ENCODE peak calls at places on chromosome 11, in nine cellular contexts. Y is upper lobe of right lung, K is neural progenitor cell, E is ovary, J is tibial nerve, V is colonic mucosa, S is cardiac muscle cell, Q is brain microvascular endothelial cell, G is BE2C. I is an unnamed sample. For H3K27me3, the result is how much of the 10 kb centered on the place peaks cover.

GRCh38 chr11:104198576-104198975 is 34.6 kb upstream of the PDGFD start:
- DNase-seq in K (no peak), Y (no peak), V (no peak), J (no peak), G (no peak), Q (no peak), E (no peak), S (no peak), I (no peak)

GRCh38 chr11:117217141-117217609 is 14.7 kb downstream of the PCSK7 start:
- DNase-seq in J (no peak), E (peak), K (no peak), Q (peak), G (no peak), V (no peak), S (no peak), Y (peak), I (no peak)

GRCh38 chr11:131978351-131978750 is 607.9 kb downstream of the NTM start:
- DNase-seq in G (no peak), K (no peak), E (no peak), J (no peak), S (no peak), Y (no peak), V (no peak), Q (no peak), I (no peak)

GRCh38 chr11:132114185-132114584 is 743.8 kb downstream of the NTM start:
- DNase-seq in E (no peak), Y (no peak), J (peak), Q (no peak), V (no peak), G (no peak), S (peak), K (peak), I (no peak)

GRCh38 chr11:115701284-115701875 is 197.2 kb upstream of the CADM1 start:
- DNase-seq in E (no peak), G (no peak), K (no peak), V (no peak), J (no peak), Q (no peak), Y (no peak), S (no peak), I (no peak)

GRCh38 chr11:61146413-61146812 is 14.8 kb downstream of the VPS37C start:
- DNase-seq in G (no peak), Y (peak), V (no peak), E (no peak), K (no peak), Q (no peak), S (no peak), J (no peak), I (no peak)

GRCh38 chr11:78380615-78381029 is 37.0 kb downstream of the GAB2 start:
- DNase-seq in J (no peak), E (no peak), Q (peak), Y (no peak), K (peak), S (no peak), V (no peak), G (no peak), I (no peak)

GRCh38 chr11:87967459-87967858 is 207.8 kb downstream of the RAB38 start:
- DNase-seq in Q (no peak), G (no peak), J (no peak), K (peak), V (no peak), S (no peak), Y (no peak), E (no peak), I (no peak)

GRCh38 chr11:132177106-132177505 is 806.7 kb downstream of the NTM start:
- DNase-seq in Y (no peak), E (no peak), S (peak), J (no peak), Q (peak), V (no peak), K (peak), G (no peak), I (peak)

GRCh38 chr11:34356918-34357645 is 728 bp downstream of the ABTB2 start:
- DNase-seq in G (peak), K (peak), E (peak), Q (peak), Y (peak), V (peak), J (peak), S (peak), I (peak)

GRCh38 chr11:111633248-111633647 is 31.0 kb downstream of the SIK2 start:
- DNase-seq in Q (no peak), E (no peak), J (no peak), K (no peak), Y (no peak), G (no peak), S (no peak), V (no peak), I (no peak)

GRCh38 chr11:3882671-3883070 is 27.2 kb downstream of the STIM1 start:
- DNase-seq in Y (no peak), S (no peak), J (no peak), G (no peak), E (no peak), K (no peak), Q (no peak), V (no peak), I (no peak)

GRCh38 chr11:59716051-59716450 is 2.4 kb upstream of the OR10V1 start:
- DNase-seq in Y (no peak), V (no peak), J (no peak), K (no peak), S (no peak), Q (no peak), E (no peak), G (no peak), I (no peak)

GRCh38 chr11:134382830-134383229 is 29.2 kb downstream of the B3GAT1 start:
- DNase-seq in S (no peak), J (no peak), Q (no peak), E (no peak), Y (no peak), V (no peak), K (no peak), G (no peak), I (no peak)

GRCh38 chr11:122862091-122862490 is 20.5 kb upstream of the JHY start:
- DNase-seq in Y (no peak), V (no peak), K (no peak), S (no peak), E (no peak), J (no peak), Q (no peak), G (no peak), I (no peak)

GRCh38 chr11:79592441-79593223 is 151.8 kb upstream of the TENM4 start:
- DNase-seq in S (no peak), E (no peak), J (no peak), Y (no peak), G (no peak), K (no peak), Q (no peak), V (no peak), I (no peak)

GRCh38 chr11:33040127-33040861 is 922 bp downstream of the TCP11L1 start:
- DNase-seq in Q (no peak), Y (no peak), V (no peak), G (no peak), E (peak), K (no peak), J (no peak), S (no peak), I (peak)

GRCh38 chr11:19559746-19560145 is 152.9 kb upstream of the NAV2 start:
- DNase-seq in G (peak), V (no peak), J (no peak), E (no peak), K (no peak), Y (no peak), S (no peak), Q (no peak), I (no peak)

GRCh38 chr11:122168218-122168617 is 52.2 kb upstream of the BLID start:
- DNase-seq in G (no peak), K (no peak), Q (no peak), J (no peak), V (no peak), S (no peak), E (no peak), Y (no peak), I (peak)

GRCh38 chr11:19244084-19244483 is 3.3 kb upstream of the E2F8 start:
- DNase-seq in K (no peak), V (peak), Q (no peak), J (no peak), S (no peak), G (no peak), Y (no peak), E (no peak), I (peak)

GRCh38 chr11:72454791-72455190 is 20.5 kb upstream of the CLPB start:
- DNase-seq in G (no peak), V (no peak), E (no peak), K (peak), Y (no peak), S (no peak), Q (no peak), J (no peak), I (no peak)

GRCh38 chr11:116510886-116511650 is 261.7 kb downstream of the BUD13 start:
- DNase-seq in S (no peak), J (no peak), V (no peak), K (peak), G (no peak), Q (no peak), E (no peak), Y (no peak), I (no peak)

GRCh38 chr11:108693852-108694251 is 29.0 kb downstream of the DDX10 start:
- DNase-seq in J (no peak), Y (no peak), E (no peak), G (no peak), S (no peak), Q (peak), V (no peak), K (no peak), I (peak)

GRCh38 chr11:72308226-72309073 is 64.5 kb upstream of the PHOX2A start:
- DNase-seq in Q (peak), J (no peak), V (no peak), K (no peak), G (peak), Y (no peak), S (no peak), E (no peak), I (peak)

GRCh38 chr11:74739546-74740270 is 8.5 kb upstream of the CHRDL2 start:
- DNase-seq in G (peak), Y (no peak), J (no peak), V (peak), Q (peak), K (peak), E (peak), S (peak), I (peak)

GRCh38 chr11:92978226-92979111 is 9.0 kb downstream of the MTNR1B start:
- DNase-seq in Y (no peak), S (no peak), K (no peak), G (peak), J (no peak), Q (no peak), V (no peak), E (no peak), I (peak)

GRCh38 chr11:119567667-119568582 is 145.0 kb upstream of the THY1 start:
- DNase-seq in S (peak), G (peak), Q (peak), E (no peak), V (no peak), K (no peak), J (no peak), Y (no peak), I (peak)

GRCh38 chr11:19936461-19936860 is 223.8 kb downstream of the DBX1 start:
- DNase-seq in Y (no peak), Q (no peak), G (no peak), E (no peak), K (no peak), V (no peak), S (no peak), J (no peak), I (no peak)

GRCh38 chr11:26399336-26399735 is 67.4 kb downstream of the ANO3 start:
- DNase-seq in E (no peak), Y (no peak), K (no peak), J (no peak), G (no peak), Q (no peak), S (no peak), V (no peak), I (no peak)

GRCh38 chr11:16001899-16002426 is 354.4 kb downstream of the SOX6 start:
- DNase-seq in Y (peak), J (no peak), G (no peak), K (peak), S (no peak), E (no peak), Q (peak), V (peak), I (peak)

GRCh38 chr11:15842345-15842744 is 514.0 kb downstream of the SOX6 start:
- DNase-seq in V (no peak), Q (no peak), K (no peak), G (no peak), S (no peak), Y (no peak), E (no peak), J (no peak), I (no peak)

GRCh38 chr11:76221365-76221764 is 15.1 kb upstream of the WNT11 start:
- DNase-seq in E (no peak), Y (no peak), J (no peak), G (no peak), S (no peak), V (no peak), K (no peak), Q (no peak), I (no peak)
- H3K4me3 ChIP-seq in E (no peak), Y (no peak), J (no peak), G (no peak), S (no peak), V (no peak), K (no peak), Q (no peak), I (no peak)

GRCh38 chr11:118343981-118344521 is at the start of gene CD3G:
- DNase-seq in G (no peak), V (no peak), Y (no peak), E (no peak), Q (no peak), J (no peak), S (no peak), K (no peak), I (no peak)

GRCh38 chr11:118341749-118342489 is 586 bp downstream of the CD3D start:
- DNase-seq in S (no peak), G (no peak), Q (no peak), J (no peak), K (no peak), V (no peak), E (no peak), Y (no peak), I (no peak)

GRCh38 chr11:118340437-118340836 is 2.1 kb downstream of the CD3D start:
- DNase-seq in V (no peak), K (no peak), Y (no peak), Q (no peak), J (no peak), S (no peak), E (no peak), G (no peak), I (no peak)

GRCh38 chr11:118342503-118343161 is at the start of gene CD3D:
- DNase-seq in V (no peak), K (no peak), G (no peak), J (no peak), Y (no peak), S (no peak), Q (no peak), E (no peak), I (no peak)

GRCh38 chr11:118343248-118343647 is 743 bp upstream of the CD3D start:
- DNase-seq in K (no peak), G (no peak), J (no peak), Q (no peak), V (no peak), E (no peak), S (no peak), Y (no peak), I (no peak)
- H3K27me3 ChIP-seq in K (under half), G (under half), J (under half), Q (under half), V (under half), E (under half), S (under half), Y (under half), I (under half)

DNA sequence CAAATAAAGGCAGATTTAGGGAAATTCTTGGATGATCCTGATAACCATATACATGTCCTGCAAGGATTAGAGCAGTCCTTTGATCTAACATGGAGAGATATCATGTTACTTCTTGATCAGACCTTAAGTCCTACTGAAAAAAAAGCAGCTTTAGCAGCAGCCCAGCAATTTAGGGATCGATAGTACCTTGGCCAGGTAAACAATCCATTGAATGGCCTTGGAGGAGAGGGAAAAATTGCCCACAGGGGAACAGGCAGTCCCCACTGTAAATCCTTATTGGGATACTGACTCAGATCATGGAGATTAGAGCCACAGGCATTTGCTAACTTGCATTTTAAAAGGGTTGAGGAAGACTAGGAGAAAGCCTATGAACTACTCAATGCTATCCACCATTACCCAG is 47.8 kb downstream of the PRSS23 start:
- DNase-seq in V (no peak), E (no peak), K (no peak), Y (no peak), J (no peak), G (no peak), Q (no peak), S (no peak), I (no peak)
- H3K4me3 ChIP-seq in V (no peak), E (no peak), K (no peak), Y (no peak), J (no peak), G (no peak), Q (no peak), S (no peak), I (no peak)

DNA sequence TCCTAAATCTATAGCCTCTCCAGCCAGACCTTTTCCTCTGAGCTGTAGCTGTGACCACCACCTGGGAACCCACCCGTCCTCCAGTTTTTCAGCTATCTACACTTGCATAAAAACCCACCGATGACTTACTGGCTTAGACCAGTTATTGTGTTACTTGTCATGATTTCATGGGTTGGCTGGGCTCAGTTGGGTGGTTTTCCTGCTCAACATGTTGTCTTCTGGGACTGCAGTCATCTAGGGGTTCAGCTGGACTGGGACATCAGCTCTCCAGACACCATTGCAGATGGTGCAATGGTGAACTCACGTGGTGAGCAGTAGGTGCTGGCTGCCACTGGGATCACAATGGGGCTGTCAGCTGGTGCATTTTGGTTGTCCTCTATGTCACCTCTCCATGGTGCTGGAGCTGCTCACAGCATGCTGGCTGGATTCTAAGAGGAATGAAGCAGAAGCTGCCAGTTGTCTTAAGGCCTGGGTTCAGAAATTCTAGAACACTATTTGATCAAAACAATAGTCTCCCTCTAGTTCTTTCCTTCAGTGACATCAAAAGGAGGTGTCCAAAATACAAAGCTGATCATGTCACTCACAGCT is 1.3 kb upstream of the SYT13 start:
- DNase-seq in J (no peak), Q (no peak), E (no peak), K (no peak), Y (no peak), V (no peak), S (peak), G (no peak), I (no peak)
- H3K27me3 ChIP-seq in J (half or more), Q (under half), E (under half), K (half or more), Y (half or more), V (under half), S (half or more), G (under half), I (under half)

GRCh38 chr11:22341582-22341919 is 3.4 kb downstream of the SLC17A6 start:
- DNase-seq in V (no peak), Q (no peak), K (peak), J (no peak), S (no peak), G (no peak), E (no peak), Y (no peak), I (no peak)
- H3K4me3 ChIP-seq in V (no peak), Q (no peak), K (no peak), J (no peak), S (no peak), G (no peak), E (no peak), Y (no peak), I (no peak)

GRCh38 chr11:113951487-113951886 is 23.4 kb upstream of the HTR3A start:
- DNase-seq in G (no peak), V (no peak), S (no peak), J (no peak), K (peak), Y (no peak), Q (no peak), E (no peak), I (no peak)
- H3K27me3 ChIP-seq in G (under half), V (under half), S (under half), J (under half), K (under half), Y (under half), Q (under half), E (under half), I (under half)

DNA sequence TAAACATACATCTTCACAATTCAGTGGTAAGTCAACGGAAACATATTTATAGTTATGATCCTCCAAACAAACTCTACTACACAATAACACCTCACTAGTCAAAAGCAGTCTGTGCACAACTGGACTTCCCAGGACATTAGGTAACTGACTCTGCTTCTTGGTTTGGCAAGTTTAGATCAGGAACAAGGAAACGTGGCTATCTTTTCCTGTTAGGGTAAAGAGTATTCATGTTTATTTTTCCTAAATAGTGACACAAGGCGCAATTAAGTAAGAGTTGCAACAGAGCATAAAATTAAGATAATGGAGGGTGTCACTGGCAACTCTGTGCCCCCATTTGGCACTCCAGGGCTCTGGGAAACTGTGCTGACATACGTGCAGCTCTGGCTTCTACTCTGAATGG is 70.2 kb upstream of the TP53AIP1 start:
- DNase-seq in E (no peak), K (no peak), G (no peak), J (no peak), Q (no peak), S (no peak), V (peak), Y (no peak), I (no peak)
- H3K4me3 ChIP-seq in E (no peak), K (no peak), G (no peak), J (no peak), Q (no peak), S (no peak), V (no peak), Y (no peak), I (no peak)

DNA sequence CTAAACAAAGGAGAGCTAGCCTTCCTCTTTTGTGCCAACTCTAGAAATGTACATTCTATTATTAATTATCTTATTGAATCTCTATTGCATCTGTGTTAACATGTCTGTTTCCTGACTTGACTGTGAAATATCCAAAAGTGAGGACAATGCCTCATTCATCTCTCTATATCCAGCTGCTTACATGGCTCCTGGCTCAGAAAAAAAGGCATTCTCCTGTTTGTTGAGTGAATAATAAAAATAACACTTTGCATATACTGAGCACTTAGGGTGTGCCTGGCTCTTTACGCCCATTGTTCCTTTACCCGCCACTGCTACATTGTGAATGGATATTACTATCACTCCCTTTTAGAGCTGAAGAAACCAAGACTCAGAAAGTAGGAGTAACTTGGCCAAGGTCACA is 19.9 kb downstream of the NRXN2 start:
- DNase-seq in E (no peak), Q (no peak), K (no peak), V (no peak), Y (no peak), S (no peak), G (no peak), J (no peak), I (peak)
- H3K27me3 ChIP-seq in E (under half), Q (under half), K (under half), V (under half), Y (under half), S (under half), G (under half), J (half or more), I (under half)